ENCODE peak calls at places on chromosomes 11 and 22, in four cellular contexts. X is HEK293T; I is stimulated activated CD8-positive, alpha-beta memory T cell treated with anti-CD3 and anti-CD28 coated beads, Interleukin-4, amount 100 ng/mL, for 1 hour; Z is posterior cingulate gyrus. O is an unnamed sample.

GRCh38 chr11:61507962-61508824 is at the start of gene LRRC10B:
- DNase-seq in X (peak), I (no peak), Z (no peak), O (no peak)

GRCh38 chr22:45535400-45535799 is 32.7 kb downstream of the FBLN1 start:
- DNase-seq in X (no peak), I (no peak), Z (no peak), O (no peak)

GRCh38 chr22:37713761-37714160 is 16.9 kb downstream of the TRIOBP start:
- DNase-seq in X (no peak), I (no peak), Z (no peak), O (no peak)

GRCh38 chr11:1922411-1923113 is 3.1 kb downstream of the TNNT3 start:
- DNase-seq in X (no peak), I (no peak), Z (no peak), O (no peak)

GRCh38 chr22:27654536-27655445 is 146.8 kb downstream of the MN1 start:
- DNase-seq in X (no peak), I (no peak), Z (no peak), O (no peak)

GRCh38 chr22:43707650-43708049 is 104.5 kb downstream of the EFCAB6 start:
- DNase-seq in X (no peak), I (no peak), Z (no peak), O (no peak)

GRCh38 chr11:102139081-102139498 is 28.8 kb downstream of the YAP1 start:
- DNase-seq in X (peak), I (no peak), Z (no peak), O (no peak)

GRCh38 chr22:23523746-23524145 is 56.3 kb downstream of the IGLL1 start:
- DNase-seq in X (no peak), I (no peak), Z (no peak), O (no peak)

GRCh38 chr11:96307748-96308133 is 35.3 kb downstream of the MAML2 start:
- DNase-seq in X (peak), I (no peak), Z (no peak), O (no peak)

GRCh38 chr11:65279713-65280459 is 18.1 kb downstream of the POLA2 start:
- DNase-seq in X (no peak), I (no peak), Z (no peak), O (no peak)

GRCh38 chr11:71248251-71248570 is 4.2 kb downstream of the SHANK2 start:
- DNase-seq in X (no peak), I (no peak), Z (no peak), O (no peak)

GRCh38 chr11:9601041-9601875 is 27.8 kb downstream of the WEE1 start:
- DNase-seq in X (no peak), I (peak), Z (no peak), O (peak)

GRCh38 chr22:40479126-40479800 is 108.9 kb downstream of the SGSM3 start:
- DNase-seq in X (no peak), I (no peak), Z (no peak), O (no peak)

GRCh38 chr11:117835576-117835975 is 11.0 kb upstream of the FXYD2 start:
- DNase-seq in X (no peak), I (no peak), Z (peak), O (no peak)

GRCh38 chr11:101912823-101913284 is 2.0 kb upstream of the CEP126 start:
- DNase-seq in X (no peak), I (no peak), Z (no peak), O (no peak)

GRCh38 chr11:113419426-113420003 is 31.9 kb downstream of the ANKK1 start:
- DNase-seq in X (no peak), I (no peak), Z (no peak), O (no peak)

GRCh38 chr11:9495780-9496514 is 35.1 kb downstream of the ZNF143 start:
- DNase-seq in X (no peak), I (no peak), Z (no peak), O (no peak)

GRCh38 chr11:100855466-100856067 is 168.5 kb downstream of the ARHGAP42 start:
- DNase-seq in X (no peak), I (no peak), Z (no peak), O (no peak)

GRCh38 chr11:20162824-20163777 is 2.8 kb upstream of the DBX1 start:
- DNase-seq in X (no peak), I (no peak), Z (no peak), O (no peak)

GRCh38 chr22:44384563-44384940 is 71.8 kb upstream of the SHISAL1 start:
- DNase-seq in X (no peak), I (no peak), Z (no peak), O (no peak)

GRCh38 chr11:26676641-26677040 is 45.2 kb downstream of the SLC5A12 start:
- DNase-seq in X (no peak), I (no peak), Z (no peak), O (no peak)

GRCh38 chr11:84780689-84781293 is 846.4 kb downstream of the DLG2 start:
- DNase-seq in X (peak), I (no peak), Z (no peak), O (no peak)

GRCh38 chr22:21939392-21940319 is 13.0 kb downstream of the PPM1F start:
- DNase-seq in X (no peak), I (no peak), Z (no peak), O (peak)

GRCh38 chr11:27858901-27859300 is 158.6 kb upstream of the BDNF start:
- DNase-seq in X (no peak), I (no peak), Z (no peak), O (no peak)

GRCh38 chr11:36249271-36249670 is 40.0 kb downstream of the COMMD9 start:
- DNase-seq in X (no peak), I (no peak), Z (no peak), O (no peak)

GRCh38 chr22:27971926-27972325 is 52.9 kb upstream of the PITPNB start:
- DNase-seq in X (no peak), I (no peak), Z (no peak), O (no peak)

GRCh38 chr11:73313652-73314051 is 5.6 kb downstream of the ARHGEF17 start:
- DNase-seq in X (no peak), I (no peak), Z (no peak), O (no peak)

GRCh38 chr22:41825376-41825775 is 7.5 kb upstream of the SREBF2 start:
- DNase-seq in X (no peak), I (no peak), Z (no peak), O (no peak)

GRCh38 chr11:27291302-27291889 is 71.6 kb downstream of the CCDC34 start:
- DNase-seq in X (no peak), I (no peak), Z (no peak), O (no peak)

GRCh38 chr11:24575392-24575791 is 78.5 kb downstream of the LUZP2 start:
- DNase-seq in X (no peak), I (no peak), Z (no peak), O (no peak)

GRCh38 chr11:130434521-130435223 is 6.3 kb upstream of the ADAMTS8 start:
- DNase-seq in X (peak), I (peak), Z (peak), O (peak)

GRCh38 chr11:47408598-47409439 is 429 bp downstream of the SLC39A13 start:
- DNase-seq in X (no peak), I (no peak), Z (no peak), O (no peak)

GRCh38 chr11:102564110-102564509 is 33.6 kb upstream of the MMP7 start:
- DNase-seq in X (no peak), I (no peak), Z (no peak), O (no peak)

O was measured in CMK.